ENCODE peak calls at places on chromosomes 6 and 20, in four cellular contexts. L, O, E and Q are unnamed samples.

GRCh38 chr6:13668291-13668928 is 43.2 kb downstream of the RANBP9 start:
- DNase-seq in O (no peak), L (no peak), E (no peak), Q (no peak)

GRCh38 chr6:71107935-71108420 is 151.1 kb upstream of the B3GAT2 start:
- DNase-seq in L (no peak), E (no peak), O (no peak), Q (peak; percentile 21)

GRCh38 chr20:50729925-50730764 is 1.2 kb upstream of the PARD6B start:
- DNase-seq in O (no peak), L (no peak), E (no peak), Q (no peak)

GRCh38 chr6:167141667-167142432 is 15.9 kb downstream of the GPR31 start:
- DNase-seq in O (peak; percentile 15), E (no peak), L (peak; percentile 59), Q (peak; percentile 39)

GRCh38 chr6:15817100-15817499 is 154.3 kb upstream of the DTNBP1 start:
- DNase-seq in E (no peak), L (no peak), O (no peak), Q (no peak)

GRCh38 chr6:12545837-12546658 is 170.5 kb upstream of the PHACTR1 start:
- DNase-seq in O (no peak), E (no peak), L (no peak), Q (no peak)

GRCh38 chr6:117072134-117072533 is 193.2 kb upstream of the VGLL2 start:
- DNase-seq in L (no peak), O (no peak), E (no peak), Q (no peak)

GRCh38 chr6:74073429-74073828 is 377.4 kb downstream of the CD109 start:
- DNase-seq in L (no peak), E (no peak), O (no peak), Q (no peak)

GRCh38 chr6:163414367-163415175 is at the start of gene QKI:
- DNase-seq in E (peak; percentile 90), O (peak; percentile 84), L (peak; percentile 86), Q (peak; percentile 85)

GRCh38 chr6:132964101-132964867 is 149.9 kb downstream of the RPS12 start:
- DNase-seq in L (no peak), O (no peak), E (no peak), Q (no peak)

GRCh38 chr20:31485450-31486339 is 10.6 kb downstream of the REM1 start:
- DNase-seq in O (no peak), L (peak; percentile 53), E (peak; percentile 32), Q (peak; percentile 86)

GRCh38 chr20:15036938-15037337 is 699.5 kb upstream of the FLRT3 start:
- DNase-seq in O (no peak), E (no peak), L (no peak), Q (no peak)

GRCh38 chr6:35024601-35025054 is 116.5 kb downstream of the TCP11 start:
- DNase-seq in O (no peak), L (peak; percentile 77), E (no peak), Q (no peak)

GRCh38 chr6:17865798-17866725 is 121.4 kb downstream of the KIF13A start:
- DNase-seq in E (peak; percentile 93), O (peak; percentile 14), L (peak; percentile 96), Q (peak; percentile 80)

GRCh38 chr20:23023621-23024187 is 11.4 kb upstream of the SSTR4 start:
- DNase-seq in E (no peak), O (no peak), L (no peak), Q (no peak)

GRCh38 chr6:140846518-140847277 is 1286.0 kb upstream of the GJE1 start:
- DNase-seq in E (no peak), O (no peak), L (no peak), Q (no peak)

GRCh38 chr6:150492941-150493340 is 106.7 kb upstream of the PLEKHG1 start:
- DNase-seq in E (no peak), L (no peak), O (no peak), Q (no peak)

GRCh38 chr6:156912431-156912830 is 135.3 kb downstream of the ARID1B start:
- DNase-seq in L (no peak), O (no peak), E (no peak), Q (no peak)

GRCh38 chr20:36359668-36360406 is 53.7 kb downstream of the DLGAP4 start:
- DNase-seq in E (no peak), L (no peak), O (no peak), Q (no peak)

GRCh38 chr6:96460052-96460700 is 61.4 kb upstream of the UFL1 start:
- DNase-seq in L (no peak), O (no peak), E (no peak), Q (no peak)

GRCh38 chr20:63116412-63117106 is 99.4 kb downstream of the YTHDF1 start:
- DNase-seq in L (peak; percentile 21), E (no peak), O (no peak), Q (no peak)

GRCh38 chr6:122894791-122895190 is 101.2 kb upstream of the CLVS2 start:
- DNase-seq in E (no peak), O (no peak), L (no peak), Q (no peak)

GRCh38 chr20:32898721-32899120 is 40.0 kb downstream of the EFCAB8 start:
- DNase-seq in L (no peak), O (no peak), E (no peak), Q (no peak)

GRCh38 chr6:41786451-41787218 is 859 bp upstream of the TOMM6 start:
- DNase-seq in E (peak; percentile 81), O (peak; percentile 83), L (peak; percentile 87), Q (peak; percentile 83)

GRCh38 chr6:2962636-2963035 is 8.7 kb downstream of the SERPINB6 start:
- DNase-seq in O (no peak), L (no peak), E (no peak), Q (no peak)

GRCh38 chr6:2959909-2960719 is 11.3 kb downstream of the SERPINB6 start:
- DNase-seq in E (no peak), L (peak; percentile 20), O (peak; percentile 30), Q (no peak)

GRCh38 chr6:2961491-2961890 is 9.9 kb downstream of the SERPINB6 start:
- DNase-seq in E (no peak), O (no peak), L (peak; percentile 10), Q (no peak)

GRCh38 chr6:2961971-2962370 is 9.4 kb downstream of the SERPINB6 start:
- DNase-seq in O (peak; percentile 70), E (no peak), L (peak; percentile 17), Q (no peak)

DNA sequence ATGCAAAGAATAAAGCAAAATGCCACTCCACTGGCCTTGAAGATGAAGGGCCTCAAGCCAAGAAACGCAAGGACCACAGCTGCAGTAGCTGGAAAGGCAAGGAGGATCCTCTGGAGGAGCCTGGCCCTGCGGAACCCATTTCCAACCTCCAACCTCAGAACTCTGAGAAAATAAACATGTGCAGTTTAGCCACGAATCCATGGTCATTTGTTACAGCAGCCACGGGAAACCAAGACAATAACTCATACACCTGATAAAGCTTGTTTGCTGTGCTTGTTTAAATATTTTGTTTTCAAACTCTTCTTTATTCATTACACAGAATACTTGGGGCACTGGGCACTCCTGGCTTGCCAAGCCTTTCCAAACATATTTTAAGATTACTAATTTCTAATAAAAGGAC is 10.4 kb downstream of the SERPINB6 start:
- DNase-seq in E (no peak), O (no peak), L (no peak), Q (no peak)
- H3K4me1 ChIP-seq in E (peaks cover 82% of the 10 kb centered on the region), O (peaks cover 13% of the 10 kb centered on the region), L (peaks cover 14% of the 10 kb centered on the region), Q (no peaks in the 10 kb centered on the region)

GRCh38 chr6:45327956-45328522 is at the start of gene RUNX2:
- DNase-seq in O (no peak), E (no peak), L (no peak), Q (no peak)

GRCh38 chr6:45323656-45324224 is 4.4 kb upstream of the RUNX2 start:
- DNase-seq in E (no peak), L (no peak), O (no peak), Q (no peak)

GRCh38 chr6:45328523-45328922 is 393 bp downstream of the RUNX2 start:
- DNase-seq in E (no peak), L (no peak), O (no peak), Q (no peak)

GRCh38 chr6:45326698-45327417 is 1.3 kb upstream of the RUNX2 start:
- DNase-seq in O (no peak), L (no peak), E (no peak), Q (no peak)
- TF ChIP-seq POLR2A in O (no peak), L (no peak), E (no peak), Q (no peak)

DNA sequence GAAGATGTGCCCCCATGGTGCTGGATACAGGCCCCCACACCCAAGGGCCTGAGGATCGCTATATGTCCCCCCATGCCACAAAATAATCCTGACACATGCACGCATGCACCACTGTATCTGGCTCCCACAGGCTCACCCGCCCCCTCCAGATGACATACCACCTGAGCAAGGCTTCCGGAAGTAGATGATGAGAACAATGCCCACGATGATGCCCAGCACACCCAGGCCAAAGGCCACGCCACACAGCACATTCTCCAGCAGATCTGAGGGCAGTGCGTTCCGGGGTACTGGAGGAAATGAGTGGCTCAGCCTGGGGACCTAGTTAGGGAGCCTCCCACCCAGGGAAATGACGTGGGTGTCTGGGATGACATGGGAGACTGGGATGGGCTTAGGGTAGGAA is 3.8 kb downstream of the HLA-DMA start:
- DNase-seq in L (no peak), O (no peak), E (no peak), Q (no peak)
- H3K4me1 ChIP-seq in L (peaks cover 19% of the 10 kb centered on the region), O (no peaks in the 10 kb centered on the region), E (peaks cover 4% of the 10 kb centered on the region), Q (peaks cover 6% of the 10 kb centered on the region)

GRCh38 chr6:111256646-111257045 is 169.3 kb downstream of the SLC16A10 start:
- DNase-seq in O (no peak), L (no peak), E (no peak), Q (no peak)

GRCh38 chr6:111254779-111255166 is 167.5 kb downstream of the SLC16A10 start:
- DNase-seq in E (no peak), O (no peak), L (no peak), Q (no peak)

GRCh38 chr6:111258615-111259088 is 171.3 kb downstream of the SLC16A10 start:
- DNase-seq in O (no peak), L (no peak), E (no peak), Q (no peak)

GRCh38 chr6:111260570-111261298 is 173.4 kb downstream of the SLC16A10 start:
- DNase-seq in E (no peak), O (no peak), L (no peak), Q (no peak)

GRCh38 chr6:111259089-111259831 is 172.0 kb downstream of the SLC16A10 start:
- DNase-seq in E (peak; percentile 99), O (peak; percentile 99), L (peak; percentile 99), Q (peak; percentile 99)
- TF ChIP-seq POLR2A in E (peak; percentile 69), O (peak; percentile 58), L (peak; percentile 85), Q (peak; percentile 70)